ENCODE peak calls at places on chromosome 4, in five cellular contexts. Z is left lung, H is fibroblast of the aortic adventitia, T is K562, Q is astrocyte of the spinal cord. B is an unnamed sample.
A peak's percentile ranks its signal among the peaks of the same experiment; 100 is the strongest.

GRCh38 chr4:186190456-186191265 is 706 bp upstream of the CYP4V2 start:
- DNase-seq in Z (peak; percentile 84), H (peak; percentile 32), T (peak; percentile 53), Q (peak; percentile 34), B (no peak)

GRCh38 chr4:98572697-98573096 is 85.7 kb downstream of the TSPAN5 start:
- DNase-seq in Z (no peak), H (no peak), T (no peak), Q (no peak), B (no peak)

GRCh38 chr4:26729547-26729946 is 131.1 kb upstream of the STIM2 start:
- DNase-seq in Z (no peak), H (no peak), T (no peak), Q (no peak), B (no peak)

GRCh38 chr4:149293233-149293632 is 522.4 kb downstream of the IQCM start:
- DNase-seq in Z (no peak), H (peak; percentile 5), T (no peak), Q (no peak), B (no peak)

GRCh38 chr4:2402941-2403340 is 15.5 kb downstream of the ZFYVE28 start:
- DNase-seq in Z (peak; percentile 49), H (no peak), T (no peak), Q (no peak), B (no peak)

GRCh38 chr4:83535520-83535944 is 376 bp upstream of the GPAT3 start:
- DNase-seq in Z (peak; percentile 83), H (peak; percentile 72), T (peak; percentile 39), Q (peak; percentile 77), B (no peak)

GRCh38 chr4:140662082-140662869 is 93.5 kb upstream of the UCP1 start:
- DNase-seq in Z (no peak), H (no peak), T (no peak), Q (peak; percentile 22), B (no peak)

GRCh38 chr4:8342651-8343050 is 73.1 kb downstream of the HTRA3 start:
- DNase-seq in Z (peak; percentile 47), H (no peak), T (no peak), Q (no peak), B (no peak)

GRCh38 chr4:10620935-10621488 is 63.6 kb downstream of the CLNK start:
- DNase-seq in Z (no peak), H (no peak), T (no peak), Q (no peak), B (no peak)

GRCh38 chr4:73315091-73315490 is 56.5 kb upstream of the ANKRD17 start:
- DNase-seq in Z (no peak), H (peak; percentile 51), T (no peak), Q (no peak), B (no peak)

GRCh38 chr4:73312967-73313366 is 54.4 kb upstream of the ANKRD17 start:
- DNase-seq in Z (no peak), H (no peak), T (no peak), Q (no peak), B (no peak)

GRCh38 chr4:73309211-73309610 is 50.6 kb upstream of the ANKRD17 start:
- DNase-seq in Z (no peak), H (peak; percentile 54), T (no peak), Q (peak; percentile 51), B (no peak)

GRCh38 chr4:73308286-73308685 is 49.7 kb upstream of the ANKRD17 start:
- DNase-seq in Z (no peak), H (peak; percentile 55), T (peak; percentile 35), Q (peak; percentile 50), B (no peak)

DNA sequence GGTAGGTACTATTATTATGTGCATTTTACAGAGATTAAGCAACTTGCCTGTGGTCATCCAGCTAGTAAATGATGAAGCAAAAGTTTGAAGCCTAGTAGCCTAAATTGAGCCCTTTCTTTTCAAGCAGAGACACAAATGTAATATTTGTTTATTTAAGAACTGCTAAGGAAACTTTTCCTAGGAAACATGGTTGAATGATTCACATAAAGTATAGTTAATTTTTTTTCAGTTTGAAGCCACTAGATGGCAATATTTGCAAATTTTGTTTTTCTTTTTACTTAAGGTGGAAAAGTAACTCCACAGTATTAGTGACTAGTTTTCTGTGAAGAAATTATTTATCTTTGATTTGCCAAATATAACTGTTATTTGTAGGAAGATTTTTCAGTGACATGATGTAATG is 52.8 kb upstream of the ANKRD17 start:
- DNase-seq in Z (no peak), H (peak; percentile 64), T (peak; percentile 16), Q (peak; percentile 75), B (no peak)
- TF ChIP-seq CTCF in Z (no peak), H (peak; percentile 25), T (no peak), Q (peak; percentile 27), B (no peak)

DNA sequence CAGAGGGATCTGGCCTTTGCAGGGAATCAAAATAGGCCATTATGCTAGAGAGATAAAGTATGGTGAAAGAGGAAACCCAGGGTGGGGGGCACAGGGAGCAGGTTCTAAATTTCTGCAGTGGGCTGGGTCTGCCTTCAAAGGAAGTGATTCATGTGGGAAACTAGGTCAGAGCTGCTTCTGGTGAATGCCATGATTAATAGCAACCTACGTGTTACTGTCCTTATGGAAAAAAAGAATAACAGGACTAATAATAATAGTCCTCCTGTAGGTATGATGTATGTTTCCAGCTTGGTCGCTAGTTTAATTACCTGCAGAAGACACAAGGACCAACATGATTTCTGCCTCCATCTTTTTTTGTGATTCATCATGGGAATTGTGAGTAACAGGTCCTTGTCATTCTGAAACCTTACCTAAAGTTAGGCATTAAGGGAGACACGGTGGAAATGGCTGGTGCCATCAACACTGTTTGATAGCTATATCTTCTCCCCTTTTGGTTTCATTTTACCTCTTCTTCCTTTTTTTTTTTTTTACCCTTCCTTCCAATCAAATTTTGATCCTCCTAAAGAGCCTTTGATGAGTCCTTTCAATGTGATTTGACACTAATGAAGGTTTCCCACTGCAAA is 180.4 kb downstream of the CPEB2 start:
- DNase-seq in Z (no peak), H (no peak), T (no peak), Q (peak; percentile 49), B (no peak)
- H3K4me3 ChIP-seq in Z (no peak overlapping the region), H (no peak overlapping the region), T (no peak overlapping the region), Q (no peak overlapping the region), B (no peak overlapping the region)

DNA sequence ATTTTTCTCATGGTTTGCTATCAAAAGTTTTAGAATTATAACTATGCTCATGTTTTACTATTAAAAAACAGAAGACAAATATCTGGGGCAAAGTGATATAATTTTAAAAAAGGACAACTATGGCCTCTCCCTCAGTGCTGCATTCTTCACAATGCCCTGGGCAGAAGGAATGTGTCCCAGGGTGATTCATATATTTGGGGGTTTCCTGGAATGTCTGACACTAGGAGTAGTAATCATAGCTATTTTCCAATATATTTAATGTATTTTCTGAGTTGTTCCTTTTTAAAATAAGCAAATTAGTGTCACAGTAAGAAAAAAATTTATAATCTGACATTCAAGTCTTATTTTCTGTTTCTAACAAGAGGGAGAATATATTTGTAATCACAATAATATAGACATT is 281.7 kb downstream of the UNC5C start:
- DNase-seq in Z (no peak), H (peak; percentile 39), T (no peak), Q (peak; percentile 43), B (no peak)
- TF ChIP-seq CTCF in Z (no peak), H (no peak), T (no peak), Q (no peak), B (no peak)

GRCh38 chr4:153523171-153523757 is 57.1 kb downstream of the TMEM131L start:
- DNase-seq in Z (no peak), H (peak; percentile 60), T (no peak), Q (no peak), B (no peak)
- H3K4me3 ChIP-seq in Z (no peak overlapping the region), H (no peak overlapping the region), T (no peak overlapping the region), Q (no peak overlapping the region), B (no peak overlapping the region)

GRCh38 chr4:179582164-179582563 is 2139.9 kb upstream of the AGA start:
- DNase-seq in Z (no peak), H (no peak), T (no peak), Q (no peak), B (no peak)
- TF ChIP-seq CTCF in Z (no peak), H (no peak), T (no peak), Q (no peak), B (no peak)

GRCh38 chr4:18401435-18401834 is 379.9 kb upstream of the LCORL start:
- DNase-seq in Z (no peak), H (no peak), T (no peak), Q (no peak), B (no peak)

GRCh38 chr4:18398661-18399060 is 377.1 kb upstream of the LCORL start:
- DNase-seq in Z (no peak), H (no peak), T (no peak), Q (no peak), B (no peak)

GRCh38 chr4:18394656-18395055 is 373.1 kb upstream of the LCORL start:
- DNase-seq in Z (no peak), H (no peak), T (no peak), Q (no peak), B (no peak)

GRCh38 chr4:18401868-18402267 is 380.3 kb upstream of the LCORL start:
- DNase-seq in Z (no peak), H (no peak), T (no peak), Q (no peak), B (no peak)

GRCh38 chr4:18397681-18398080 is 376.1 kb upstream of the LCORL start:
- DNase-seq in Z (no peak), H (no peak), T (no peak), Q (no peak), B (no peak)
- H3K4me3 ChIP-seq in Z (no peak overlapping the region), H (no peak overlapping the region), T (no peak overlapping the region), Q (no peak overlapping the region), B (no peak overlapping the region)